ENCODE peak calls at places on chromosomes 12 and 14, in four cellular contexts. J is CD4-positive, alpha-beta T cell; N is activated T-helper 1 cell treated with anti-CD3 and anti-CD28 coated beads, Interleukin-2, amount 50 U/mL, for 16 hours; F is activated CD4-positive, alpha-beta T cell treated with anti-CD3 and anti-CD28 coated beads, Interleukin-2, amount 50 U/mL, for 1 hour. H is an unnamed sample.

GRCh38 chr12:94435511-94435927 is 24.1 kb downstream of the CEP83 start:
- DNase-seq in F (no peak), N (no peak), J (no peak), H (no peak)

GRCh38 chr12:61521258-61521657 is 738.9 kb upstream of the USP15 start:
- DNase-seq in J (no peak), F (no peak), N (no peak), H (no peak)

GRCh38 chr12:122356192-122356635 is 66.3 kb downstream of the CLIP1 start:
- DNase-seq in F (peak; percentile 46), N (peak; percentile 14), J (peak; percentile 27), H (peak; percentile 22)

GRCh38 chr12:132089407-132089910 is 54.7 kb downstream of the DDX51 start:
- DNase-seq in N (no peak), F (no peak), J (no peak), H (no peak)

GRCh38 chr12:132194056-132194455 is 49.8 kb downstream of the NOC4L start:
- DNase-seq in J (no peak), N (no peak), F (no peak), H (no peak)

GRCh38 chr14:97411938-97412612 is 614.9 kb downstream of the VRK1 start:
- DNase-seq in F (no peak), J (no peak), N (no peak), H (no peak)

GRCh38 chr12:84842406-84843013 is 70.1 kb downstream of the SLC6A15 start:
- DNase-seq in N (no peak), J (no peak), F (no peak), H (no peak)

GRCh38 chr12:18700254-18700653 is 37.6 kb downstream of the PLCZ1 start:
- DNase-seq in J (no peak), F (no peak), N (no peak), H (no peak)

GRCh38 chr12:59322473-59322872 is 273.4 kb upstream of the SLC16A7 start:
- DNase-seq in F (no peak), N (no peak), J (no peak), H (no peak)

GRCh38 chr14:99478133-99478532 is 2.5 kb downstream of the SETD3 start:
- DNase-seq in N (no peak), J (no peak), F (no peak), H (no peak)

GRCh38 chr14:20799955-20800544 is 2.6 kb downstream of the RNASE1 start:
- DNase-seq in N (no peak), F (no peak), J (no peak), H (no peak)

GRCh38 chr12:25496098-25496587 is 56.9 kb downstream of the LMNTD1 start:
- DNase-seq in F (no peak), J (no peak), N (no peak), H (no peak)

GRCh38 chr12:108302471-108303311 is 36.4 kb downstream of the CMKLR1 start:
- DNase-seq in F (no peak), J (no peak), N (no peak), H (no peak)

GRCh38 chr12:11731455-11731854 is 82.0 kb downstream of the ETV6 start:
- DNase-seq in F (no peak), N (no peak), J (no peak), H (no peak)

GRCh38 chr14:95340201-95340697 is 20.5 kb upstream of the CLMN start:
- DNase-seq in J (no peak), F (no peak), N (no peak), H (no peak)

GRCh38 chr12:1532796-1533195 is 61.6 kb downstream of the FBXL14 start:
- DNase-seq in F (no peak), J (no peak), N (no peak), H (no peak)

GRCh38 chr14:65336191-65336591 is 76.3 kb upstream of the FUT8 start:
- DNase-seq in N (no peak), J (no peak), F (no peak), H (no peak)

GRCh38 chr14:72061718-72062117 is 129.5 kb downstream of the RGS6 start:
- DNase-seq in F (no peak), J (no peak), N (no peak), H (no peak)

GRCh38 chr14:94046696-94047250 is 20.6 kb downstream of the OTUB2 start:
- DNase-seq in N (no peak), J (no peak), F (no peak), H (no peak)

GRCh38 chr12:91985002-91985767 is 160.5 kb downstream of the BTG1 start:
- DNase-seq in J (no peak), F (no peak), N (no peak), H (no peak)

GRCh38 chr14:50257728-50258127 is 26.4 kb upstream of the SOS2 start:
- DNase-seq in F (no peak), J (no peak), N (no peak), H (no peak)

GRCh38 chr14:73743431-73743931 is 29.3 kb upstream of the PNMA1 start:
- DNase-seq in F (peak; percentile 61), N (peak; percentile 46), J (peak; percentile 50), H (peak; percentile 47)

GRCh38 chr12:100919116-100919515 is 124.5 kb downstream of the ANO4 start:
- DNase-seq in N (no peak), F (no peak), J (no peak), H (no peak)

GRCh38 chr12:49010092-49010668 is 8.4 kb downstream of the PRKAG1 start:
- DNase-seq in J (no peak), N (no peak), F (no peak), H (no peak)

GRCh38 chr14:78029471-78030372 is 140.5 kb upstream of the NRXN3 start:
- DNase-seq in N (no peak), F (no peak), J (no peak), H (no peak)

GRCh38 chr12:6374028-6374780 is 1.2 kb downstream of the SCNN1A start:
- DNase-seq in N (no peak), F (no peak), J (no peak), H (no peak)

GRCh38 chr14:68404652-68405183 is 388.1 kb downstream of the ZFP36L1 start:
- DNase-seq in J (no peak), N (no peak), F (peak; percentile 1), H (no peak)

GRCh38 chr12:47717443-47718193 is 7.7 kb downstream of the ENDOU start:
- DNase-seq in J (peak; percentile 66), N (no peak), F (peak; percentile 52), H (peak; percentile 24)

GRCh38 chr14:70663707-70664179 is 22.0 kb downstream of the TTC9 start:
- DNase-seq in N (no peak), F (no peak), J (no peak), H (no peak)

GRCh38 chr12:53985358-53985899 is 483 bp downstream of the HOXC10 start:
- DNase-seq in F (no peak), J (no peak), N (no peak), H (no peak)

GRCh38 chr12:15752780-15753179 is 36.4 kb downstream of the EPS8 start:
- DNase-seq in N (no peak), F (no peak), J (no peak), H (no peak)

GRCh38 chr12:58801986-58802385 is 118.3 kb downstream of the LRIG3 start:
- DNase-seq in J (no peak), F (no peak), N (no peak), H (no peak)

GRCh38 chr14:85475113-85475512 is 54.8 kb upstream of the FLRT2 start:
- DNase-seq in N (no peak), J (no peak), F (no peak), H (no peak)

H was measured in T follicular helper cell.